ENCODE peak calls at places on chromosomes 11 and 22, in five cellular contexts. J, P, M, U and F are unnamed samples.

GRCh38 chr11:73030130-73030529 is 112.0 kb downstream of the FCHSD2 start:
- DNase-seq in M (no peak), P (no peak), U (no peak), J (no peak), F (no peak)

GRCh38 chr22:25700996-25701815 is 40.8 kb upstream of the MYO18B start:
- DNase-seq in P (peak), U (no peak), M (no peak), J (no peak), F (no peak)

GRCh38 chr11:69642549-69642912 is 1.6 kb downstream of the CCND1 start:
- DNase-seq in U (peak), M (peak), J (no peak), P (no peak), F (no peak)

GRCh38 chr11:112134473-112134872 is 29.4 kb downstream of the IL18 start:
- DNase-seq in U (peak), M (no peak), J (no peak), P (no peak), F (no peak)

GRCh38 chr22:22865311-22866072 is 22.1 kb upstream of the IGLL5 start:
- DNase-seq in P (peak), J (peak), M (no peak), U (no peak), F (no peak)

GRCh38 chr22:49081926-49082325 is 745.7 kb downstream of the BRD1 start:
- DNase-seq in U (no peak), M (peak), J (no peak), P (no peak), F (no peak)

GRCh38 chr11:97722065-97722464 is 1298.7 kb upstream of the CNTN5 start:
- DNase-seq in P (peak), J (no peak), U (no peak), M (no peak), F (peak)

GRCh38 chr22:39388261-39389011 is 11.1 kb upstream of the TAB1 start:
- DNase-seq in J (peak), M (peak), P (peak), U (peak), F (peak)

GRCh38 chr11:84804026-84804425 is 823.1 kb downstream of the DLG2 start:
- DNase-seq in U (no peak), P (no peak), J (no peak), M (no peak), F (no peak)

GRCh38 chr11:74739546-74740270 is 8.5 kb upstream of the CHRDL2 start:
- DNase-seq in P (peak), J (no peak), M (no peak), U (peak), F (peak)

GRCh38 chr11:13826505-13827278 is 135.8 kb upstream of the SPON1 start:
- DNase-seq in J (no peak), P (no peak), M (no peak), U (no peak), F (no peak)

GRCh38 chr11:35163209-35163608 is 24.2 kb downstream of the CD44 start:
- DNase-seq in P (no peak), U (no peak), J (no peak), M (no peak), F (no peak)

GRCh38 chr11:123776160-123776559 is 21.8 kb upstream of the OR6X1 start:
- DNase-seq in J (no peak), P (no peak), U (no peak), M (no peak), F (no peak)

DNA sequence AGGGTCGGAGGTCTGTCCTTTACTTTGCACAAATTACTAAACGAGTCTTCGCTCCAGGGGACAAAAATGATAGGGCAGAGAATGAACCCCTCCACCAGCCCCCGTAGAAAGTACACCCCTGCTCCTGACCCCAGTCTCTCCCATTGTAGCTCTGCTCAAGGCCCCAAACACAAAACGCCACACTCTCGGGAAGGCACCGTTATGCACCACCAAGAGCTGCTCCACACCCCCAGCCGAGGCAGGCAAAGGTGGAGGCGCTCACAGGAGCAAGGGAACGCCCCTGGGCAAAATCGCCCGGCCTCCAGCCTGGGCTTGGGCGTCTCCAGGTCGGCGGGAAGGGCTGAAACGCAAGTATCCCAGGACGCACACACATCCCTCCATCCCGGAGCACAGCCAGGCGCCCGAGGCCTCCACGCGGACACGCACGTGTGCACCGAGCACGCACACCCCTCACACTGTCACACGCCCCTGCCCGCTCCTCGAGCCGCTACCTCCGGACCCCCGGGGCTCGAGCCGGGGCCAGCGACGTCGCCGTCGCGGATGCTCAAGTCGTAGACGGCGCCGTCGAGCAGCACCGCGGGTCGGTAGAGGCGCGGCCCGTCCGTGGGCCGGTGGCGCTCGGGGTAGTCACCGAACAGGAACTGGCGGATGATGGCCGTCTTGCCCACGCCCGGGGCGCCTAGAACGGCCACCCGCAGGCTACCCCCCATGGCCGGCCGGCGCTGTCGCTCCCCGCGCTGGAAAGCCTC is 786 bp downstream of the RASL10A start:
- DNase-seq in P (no peak), M (peak), U (peak), J (no peak), F (no peak)
- H3K4me3 ChIP-seq in P (peak), M (peak), U (peak), J (no peak), F (no peak)

DNA sequence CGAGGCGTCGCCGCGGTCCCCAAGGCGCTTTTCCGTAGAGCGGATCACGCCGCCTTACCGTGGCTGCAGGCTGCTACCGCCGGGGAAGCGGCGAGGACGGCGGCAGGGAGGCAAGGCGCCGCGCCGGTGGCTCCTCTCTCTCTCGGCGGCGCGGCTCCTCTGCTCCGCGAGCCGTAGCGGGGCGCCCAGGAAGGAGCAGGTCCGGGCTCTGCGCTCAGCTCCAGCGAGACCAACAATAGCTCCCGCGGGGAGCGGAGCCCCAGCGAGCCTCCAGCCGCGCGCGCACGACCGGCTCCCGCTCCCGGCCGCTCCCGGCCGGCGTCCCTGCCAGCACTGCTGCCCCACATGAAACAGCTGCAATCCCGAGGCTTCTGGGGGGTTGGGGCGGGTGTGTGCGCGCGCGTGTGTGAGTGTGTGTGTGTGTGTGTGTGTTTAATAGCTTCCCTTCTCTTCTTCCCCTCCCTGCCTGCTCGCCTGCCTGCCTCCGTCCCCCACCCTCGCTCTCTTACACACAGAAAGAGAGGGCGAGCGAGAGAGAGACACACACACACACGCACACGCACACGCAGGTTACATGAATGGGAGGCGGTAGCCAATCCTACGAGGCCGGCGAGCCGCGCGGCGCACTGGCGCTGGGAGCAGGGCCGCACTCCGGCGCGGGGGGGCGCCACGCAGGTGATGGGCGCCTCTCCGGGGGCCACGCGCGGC is at the start of gene TENM4:
- DNase-seq in M (peak), U (peak), J (peak), P (peak), F (peak)
- TF ChIP-seq CTCF in M (peak), U (no peak), J (peak), P (no peak), F (no peak)

GRCh38 chr11:1336836-1337646 is 27.6 kb upstream of the TOLLIP start:
- DNase-seq in J (peak), M (peak), U (peak), P (no peak), F (no peak)
- H3K4me3 ChIP-seq in J (no peak), M (peak), U (peak), P (no peak), F (no peak)

DNA sequence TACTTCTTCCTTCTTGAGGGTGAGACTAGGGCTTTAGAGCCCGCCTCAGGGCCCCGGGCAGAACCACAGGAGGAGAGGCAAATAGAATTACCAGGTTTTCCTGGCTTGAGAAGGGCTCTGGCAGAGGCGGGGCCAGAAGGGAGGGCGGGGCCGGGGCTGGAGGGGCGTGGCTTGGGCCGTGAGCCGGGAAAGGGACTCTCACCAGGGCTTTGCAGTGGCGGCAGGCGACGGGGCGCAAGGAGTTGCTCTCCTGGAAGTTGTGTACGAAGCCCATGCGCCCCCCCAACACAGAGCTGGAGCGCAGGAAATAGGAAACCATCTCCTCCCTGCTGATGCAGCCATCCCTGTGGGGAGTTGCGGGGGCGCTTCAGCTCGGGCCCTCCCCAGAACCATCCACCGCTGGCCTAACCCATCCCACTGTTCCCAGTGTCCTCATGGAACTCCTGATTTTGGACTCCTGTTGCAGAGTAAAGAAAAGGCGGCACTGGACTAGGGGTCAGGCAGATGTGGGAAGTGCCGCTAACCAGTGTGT is 6.9 kb upstream of the NRXN2 start:
- DNase-seq in P (peak), M (peak), U (peak), J (peak), F (no peak)
- TF ChIP-seq CTCF in P (no peak), M (no peak), U (no peak), J (no peak), F (no peak)

GRCh38 chr11:77091146-77091940 is 11.3 kb upstream of the OMP start:
- DNase-seq in M (peak), J (peak), P (peak), U (peak), F (peak)
- H3K4me3 ChIP-seq in M (no peak), J (no peak), P (no peak), U (no peak), F (no peak)